ENCODE peak calls at places on chromosomes 12 and 14, in nine cellular contexts. I is Right ventricle myocardium superior; K is naive thymus-derived CD8-positive, alpha-beta T cell; D is Panc1; J is HepG2; T is psoas muscle; L is left lung; A is natural killer cell; Q is left cardiac atrium. E is an unnamed sample.

GRCh38 chr12:51622564-51622963 is 31.5 kb downstream of the SCN8A start:
- ATAC-seq in D (no peak), L (no peak), Q (no peak), A (no peak), J (no peak), T (no peak), K (no peak), I (no peak), E (no peak)

GRCh38 chr14:56794557-56795283 is 15.6 kb downstream of the OTX2 start:
- ATAC-seq in I (no peak), Q (no peak), J (no peak), K (no peak), D (no peak), L (no peak), A (no peak), T (no peak), E (no peak)

GRCh38 chr14:97137705-97138104 is 340.5 kb downstream of the VRK1 start:
- ATAC-seq in K (no peak), T (no peak), A (no peak), I (no peak), D (no peak), L (no peak), J (no peak), Q (no peak), E (no peak)

GRCh38 chr12:4143909-4144308 is 129.7 kb upstream of the CCND2 start:
- ATAC-seq in A (no peak), I (no peak), T (no peak), J (no peak), Q (no peak), D (no peak), L (no peak), K (peak; percentile 34), E (no peak)

GRCh38 chr12:114163766-114164165 is 197.6 kb upstream of the RBM19 start:
- ATAC-seq in J (peak; percentile 57), L (no peak), K (no peak), I (no peak), T (no peak), D (peak; percentile 45), Q (peak; percentile 79), A (no peak), E (peak; percentile 50)

GRCh38 chr14:25887251-25887908 is 710.5 kb downstream of the NOVA1 start:
- ATAC-seq in T (no peak), K (no peak), L (no peak), Q (no peak), J (no peak), A (no peak), D (no peak), I (no peak), E (no peak)

GRCh38 chr14:65939184-65939583 is 526.7 kb downstream of the FUT8 start:
- ATAC-seq in Q (no peak), D (no peak), I (no peak), L (no peak), T (no peak), A (no peak), K (no peak), J (no peak), E (no peak)

GRCh38 chr14:61470261-61470953 is 149.0 kb downstream of the PRKCH start:
- ATAC-seq in I (no peak), A (no peak), J (no peak), T (no peak), L (no peak), K (no peak), D (no peak), Q (peak; percentile 5), E (peak; percentile 35)

GRCh38 chr14:63276492-63277342 is 42.0 kb downstream of the GPHB5 start:
- ATAC-seq in A (no peak), Q (peak; percentile 30), K (no peak), L (peak; percentile 66), D (no peak), T (no peak), J (peak; percentile 62), I (peak; percentile 51), E (peak; percentile 59)

GRCh38 chr14:100708349-100709217 is 18.1 kb upstream of the DLK1 start:
- ATAC-seq in Q (peak; percentile 58), A (no peak), J (peak; percentile 68), D (no peak), L (peak; percentile 98), T (peak; percentile 65), I (peak; percentile 88), K (no peak), E (peak; percentile 31)

GRCh38 chr14:32896979-32897723 is 41.5 kb upstream of the NPAS3 start:
- ATAC-seq in J (peak; percentile 76), K (no peak), Q (peak; percentile 40), T (peak; percentile 37), L (peak; percentile 48), A (no peak), I (peak; percentile 69), D (no peak), E (no peak)

GRCh38 chr14:55450539-55450938 is 10.1 kb upstream of the TBPL2 start:
- ATAC-seq in L (no peak), I (no peak), J (no peak), A (no peak), T (no peak), D (no peak), Q (no peak), K (no peak), E (peak; percentile 60)

GRCh38 chr14:36750244-36750643 is 88.6 kb downstream of the PAX9 start:
- ATAC-seq in Q (no peak), T (no peak), J (no peak), K (no peak), A (no peak), D (no peak), I (no peak), L (no peak), E (peak; percentile 86)

GRCh38 chr12:52296572-52297215 is 5.4 kb upstream of the KRT81 start:
- ATAC-seq in A (no peak), T (no peak), J (no peak), I (no peak), D (no peak), Q (no peak), K (no peak), L (peak; percentile 84), E (no peak)

GRCh38 chr12:109734219-109735000 is 20.8 kb downstream of the FAM222A start:
- ATAC-seq in K (no peak), T (no peak), I (no peak), L (no peak), D (no peak), J (no peak), Q (no peak), A (no peak), E (no peak)

GRCh38 chr14:103008768-103009342 is 48.5 kb downstream of the CDC42BPB start:
- ATAC-seq in K (no peak), J (no peak), I (peak; percentile 67), Q (peak; percentile 34), A (no peak), L (no peak), T (peak; percentile 84), D (no peak), E (peak; percentile 56)

GRCh38 chr12:119423285-119423684 is 88.8 kb downstream of the CCDC60 start:
- ATAC-seq in Q (no peak), T (no peak), A (no peak), L (no peak), J (no peak), D (no peak), K (no peak), I (no peak), E (no peak)

GRCh38 chr14:68932686-68933085 is 46.4 kb downstream of the ACTN1 start:
- ATAC-seq in L (peak; percentile 14), J (no peak), A (peak; percentile 77), K (no peak), T (no peak), D (no peak), I (no peak), Q (no peak), E (peak; percentile 40)

GRCh38 chr12:67651380-67651695 is 2.8 kb downstream of the DYRK2 start:
- ATAC-seq in D (no peak), A (peak; percentile 31), T (no peak), I (no peak), L (no peak), K (peak; percentile 20), Q (no peak), J (no peak), E (no peak)

GRCh38 chr14:99479903-99480855 is 480 bp downstream of the SETD3 start:
- ATAC-seq in K (peak; percentile 0), A (no peak), Q (peak; percentile 4), D (peak; percentile 2), L (no peak), I (no peak), T (peak; percentile 25), J (no peak), E (peak; percentile 0)

GRCh38 chr12:132279184-132279889 is 50.1 kb downstream of the GALNT9 start:
- ATAC-seq in Q (peak; percentile 66), L (peak; percentile 56), T (peak; percentile 88), K (no peak), D (peak; percentile 20), A (no peak), J (peak; percentile 80), I (peak; percentile 87), E (no peak)

E was measured in esophagus mucosa.